ENCODE peak calls at places on chromosomes 13 and 19, in eight cellular contexts. One of them, this sample, is unnamed.

GRCh38 chr19:36489920-36490415 is 607 bp upstream of the ZNF566 start:
- DNase-seq in NCI-H1105 treated with DMSO at 0.1 percent for 48 hours: peak
- DNase-seq in progenitor cell of endocrine pancreas: no peak
- DNase-seq in HCT116: no peak
- DNase-seq in fibroblast of the aortic adventitia: peak
- DNase-seq in heart right ventricle: no peak
- DNase-seq in activated T-helper 1 cell treated with Interleukin-2 at 50 U/mL for 16 hours: peak
- DNase-seq in non-pigmented ciliary epithelial cell: peak
- DNase-seq in this sample: peak

GRCh38 chr19:37654525-37654832 is 786 bp downstream of the ZFP30 start:
- DNase-seq in NCI-H1105 treated with DMSO at 0.1 percent for 48 hours: peak
- DNase-seq in progenitor cell of endocrine pancreas: peak
- DNase-seq in HCT116: no peak
- DNase-seq in fibroblast of the aortic adventitia: peak
- DNase-seq in heart right ventricle: no peak
- DNase-seq in activated T-helper 1 cell treated with Interleukin-2 at 50 U/mL for 16 hours: no peak
- DNase-seq in non-pigmented ciliary epithelial cell: no peak
- DNase-seq in this sample: no peak

GRCh38 chr19:7421941-7422744 is 66.7 kb downstream of the PEX11G start:
- DNase-seq in NCI-H1105 treated with DMSO at 0.1 percent for 48 hours: no peak
- DNase-seq in progenitor cell of endocrine pancreas: no peak
- DNase-seq in HCT116: peak
- DNase-seq in fibroblast of the aortic adventitia: no peak
- DNase-seq in heart right ventricle: no peak
- DNase-seq in activated T-helper 1 cell treated with Interleukin-2 at 50 U/mL for 16 hours: no peak
- DNase-seq in non-pigmented ciliary epithelial cell: no peak
- DNase-seq in this sample: no peak

GRCh38 chr13:96958286-96958891 is 35.9 kb downstream of the OXGR1 start:
- DNase-seq in NCI-H1105 treated with DMSO at 0.1 percent for 48 hours: peak
- DNase-seq in progenitor cell of endocrine pancreas: no peak
- DNase-seq in HCT116: no peak
- DNase-seq in fibroblast of the aortic adventitia: peak
- DNase-seq in heart right ventricle: no peak
- DNase-seq in activated T-helper 1 cell treated with Interleukin-2 at 50 U/mL for 16 hours: no peak
- DNase-seq in non-pigmented ciliary epithelial cell: no peak
- DNase-seq in this sample: no peak

GRCh38 chr13:91313581-91313980 is 33.9 kb upstream of the MIR17HG start:
- DNase-seq in NCI-H1105 treated with DMSO at 0.1 percent for 48 hours: no peak
- DNase-seq in progenitor cell of endocrine pancreas: no peak
- DNase-seq in HCT116: no peak
- DNase-seq in fibroblast of the aortic adventitia: no peak
- DNase-seq in heart right ventricle: no peak
- DNase-seq in activated T-helper 1 cell treated with Interleukin-2 at 50 U/mL for 16 hours: no peak
- DNase-seq in non-pigmented ciliary epithelial cell: no peak
- DNase-seq in this sample: no peak

GRCh38 chr13:37473035-37473434 is 125.5 kb downstream of the POSTN start:
- DNase-seq in NCI-H1105 treated with DMSO at 0.1 percent for 48 hours: no peak
- DNase-seq in progenitor cell of endocrine pancreas: no peak
- DNase-seq in HCT116: no peak
- DNase-seq in fibroblast of the aortic adventitia: no peak
- DNase-seq in heart right ventricle: no peak
- DNase-seq in activated T-helper 1 cell treated with Interleukin-2 at 50 U/mL for 16 hours: no peak
- DNase-seq in non-pigmented ciliary epithelial cell: no peak
- DNase-seq in this sample: no peak

GRCh38 chr19:8922591-8922990 is 87.6 kb downstream of the MUC16 start:
- DNase-seq in NCI-H1105 treated with DMSO at 0.1 percent for 48 hours: no peak
- DNase-seq in progenitor cell of endocrine pancreas: no peak
- DNase-seq in HCT116: no peak
- DNase-seq in fibroblast of the aortic adventitia: no peak
- DNase-seq in heart right ventricle: no peak
- DNase-seq in activated T-helper 1 cell treated with Interleukin-2 at 50 U/mL for 16 hours: no peak
- DNase-seq in non-pigmented ciliary epithelial cell: no peak
- DNase-seq in this sample: no peak

GRCh38 chr19:39506944-39507714 is 7.8 kb upstream of the SELENOV start:
- DNase-seq in NCI-H1105 treated with DMSO at 0.1 percent for 48 hours: peak
- DNase-seq in progenitor cell of endocrine pancreas: peak
- DNase-seq in HCT116: no peak
- DNase-seq in fibroblast of the aortic adventitia: peak
- DNase-seq in heart right ventricle: no peak
- DNase-seq in activated T-helper 1 cell treated with Interleukin-2 at 50 U/mL for 16 hours: no peak
- DNase-seq in non-pigmented ciliary epithelial cell: no peak
- DNase-seq in this sample: no peak

GRCh38 chr19:7739801-7740659 is 7.3 kb downstream of the CD209 start:
- DNase-seq in NCI-H1105 treated with DMSO at 0.1 percent for 48 hours: no peak
- DNase-seq in progenitor cell of endocrine pancreas: no peak
- DNase-seq in HCT116: no peak
- DNase-seq in fibroblast of the aortic adventitia: no peak
- DNase-seq in heart right ventricle: no peak
- DNase-seq in activated T-helper 1 cell treated with Interleukin-2 at 50 U/mL for 16 hours: no peak
- DNase-seq in non-pigmented ciliary epithelial cell: no peak
- DNase-seq in this sample: no peak

GRCh38 chr19:41999071-41999877 is 5.2 kb upstream of the ATP1A3 start:
- DNase-seq in NCI-H1105 treated with DMSO at 0.1 percent for 48 hours: peak
- DNase-seq in progenitor cell of endocrine pancreas: no peak
- DNase-seq in HCT116: no peak
- DNase-seq in fibroblast of the aortic adventitia: no peak
- DNase-seq in heart right ventricle: no peak
- DNase-seq in activated T-helper 1 cell treated with Interleukin-2 at 50 U/mL for 16 hours: no peak
- DNase-seq in non-pigmented ciliary epithelial cell: no peak
- DNase-seq in this sample: no peak

GRCh38 chr13:35699181-35699580 is 222.7 kb upstream of the MAB21L1 start:
- DNase-seq in NCI-H1105 treated with DMSO at 0.1 percent for 48 hours: no peak
- DNase-seq in progenitor cell of endocrine pancreas: no peak
- DNase-seq in HCT116: no peak
- DNase-seq in fibroblast of the aortic adventitia: peak
- DNase-seq in heart right ventricle: no peak
- DNase-seq in activated T-helper 1 cell treated with Interleukin-2 at 50 U/mL for 16 hours: no peak
- DNase-seq in non-pigmented ciliary epithelial cell: no peak
- DNase-seq in this sample: no peak

GRCh38 chr19:8034178-8034525 is 18.4 kb upstream of the CCL25 start:
- DNase-seq in NCI-H1105 treated with DMSO at 0.1 percent for 48 hours: no peak
- DNase-seq in progenitor cell of endocrine pancreas: no peak
- DNase-seq in HCT116: no peak
- DNase-seq in fibroblast of the aortic adventitia: no peak
- DNase-seq in heart right ventricle: no peak
- DNase-seq in activated T-helper 1 cell treated with Interleukin-2 at 50 U/mL for 16 hours: no peak
- DNase-seq in non-pigmented ciliary epithelial cell: no peak
- DNase-seq in this sample: no peak

GRCh38 chr13:110236831-110237261 is 70.1 kb downstream of the COL4A1 start:
- DNase-seq in NCI-H1105 treated with DMSO at 0.1 percent for 48 hours: no peak
- DNase-seq in progenitor cell of endocrine pancreas: no peak
- DNase-seq in HCT116: no peak
- DNase-seq in fibroblast of the aortic adventitia: no peak
- DNase-seq in heart right ventricle: peak
- DNase-seq in activated T-helper 1 cell treated with Interleukin-2 at 50 U/mL for 16 hours: no peak
- DNase-seq in non-pigmented ciliary epithelial cell: no peak
- DNase-seq in this sample: peak

GRCh38 chr13:91716436-91717065 is 318.1 kb downstream of the GPC5 start:
- DNase-seq in NCI-H1105 treated with DMSO at 0.1 percent for 48 hours: no peak
- DNase-seq in progenitor cell of endocrine pancreas: no peak
- DNase-seq in HCT116: no peak
- DNase-seq in fibroblast of the aortic adventitia: no peak
- DNase-seq in heart right ventricle: no peak
- DNase-seq in activated T-helper 1 cell treated with Interleukin-2 at 50 U/mL for 16 hours: no peak
- DNase-seq in non-pigmented ciliary epithelial cell: no peak
- DNase-seq in this sample: no peak

GRCh38 chr19:10408511-10409291 is 5.4 kb upstream of the CDC37 start:
- DNase-seq in NCI-H1105 treated with DMSO at 0.1 percent for 48 hours: no peak
- DNase-seq in progenitor cell of endocrine pancreas: no peak
- DNase-seq in HCT116: no peak
- DNase-seq in fibroblast of the aortic adventitia: no peak
- DNase-seq in heart right ventricle: no peak
- DNase-seq in activated T-helper 1 cell treated with Interleukin-2 at 50 U/mL for 16 hours: no peak
- DNase-seq in non-pigmented ciliary epithelial cell: no peak
- DNase-seq in this sample: peak

GRCh38 chr19:10888421-10888866 is 17.1 kb downstream of the CARM1 start:
- DNase-seq in NCI-H1105 treated with DMSO at 0.1 percent for 48 hours: no peak
- DNase-seq in progenitor cell of endocrine pancreas: no peak
- DNase-seq in HCT116: no peak
- DNase-seq in fibroblast of the aortic adventitia: no peak
- DNase-seq in heart right ventricle: no peak
- DNase-seq in activated T-helper 1 cell treated with Interleukin-2 at 50 U/mL for 16 hours: no peak
- DNase-seq in non-pigmented ciliary epithelial cell: no peak
- DNase-seq in this sample: no peak

GRCh38 chr19:8611890-8612806 is 1.6 kb upstream of the ADAMTS10 start:
- DNase-seq in NCI-H1105 treated with DMSO at 0.1 percent for 48 hours: no peak
- DNase-seq in progenitor cell of endocrine pancreas: no peak
- DNase-seq in HCT116: no peak
- DNase-seq in fibroblast of the aortic adventitia: peak
- DNase-seq in heart right ventricle: peak
- DNase-seq in activated T-helper 1 cell treated with Interleukin-2 at 50 U/mL for 16 hours: no peak
- DNase-seq in non-pigmented ciliary epithelial cell: peak
- DNase-seq in this sample: peak

GRCh38 chr19:45922281-45922680 is 7.7 kb upstream of the NANOS2 start:
- DNase-seq in NCI-H1105 treated with DMSO at 0.1 percent for 48 hours: no peak
- DNase-seq in progenitor cell of endocrine pancreas: no peak
- DNase-seq in HCT116: peak
- DNase-seq in fibroblast of the aortic adventitia: no peak
- DNase-seq in heart right ventricle: no peak
- DNase-seq in activated T-helper 1 cell treated with Interleukin-2 at 50 U/mL for 16 hours: no peak
- DNase-seq in non-pigmented ciliary epithelial cell: no peak
- DNase-seq in this sample: no peak

GRCh38 chr13:36362251-36362650 is 16.1 kb upstream of the SPART start:
- DNase-seq in NCI-H1105 treated with DMSO at 0.1 percent for 48 hours: no peak
- DNase-seq in progenitor cell of endocrine pancreas: no peak
- DNase-seq in HCT116: no peak
- DNase-seq in fibroblast of the aortic adventitia: peak
- DNase-seq in heart right ventricle: no peak
- DNase-seq in activated T-helper 1 cell treated with Interleukin-2 at 50 U/mL for 16 hours: no peak
- DNase-seq in non-pigmented ciliary epithelial cell: no peak
- DNase-seq in this sample: no peak

GRCh38 chr19:7476941-7477494 is 11.8 kb downstream of the PEX11G start:
- DNase-seq in NCI-H1105 treated with DMSO at 0.1 percent for 48 hours: no peak
- DNase-seq in progenitor cell of endocrine pancreas: no peak
- DNase-seq in HCT116: no peak
- DNase-seq in fibroblast of the aortic adventitia: no peak
- DNase-seq in heart right ventricle: no peak
- DNase-seq in activated T-helper 1 cell treated with Interleukin-2 at 50 U/mL for 16 hours: no peak
- DNase-seq in non-pigmented ciliary epithelial cell: no peak
- DNase-seq in this sample: no peak